ENCODE peak calls at places on chromosomes 2 and 18, in ten cellular contexts. Z is sigmoid colon, I is suprapubic skin, C is ovary, Q is stomach, Y is A549, N is K562, A is HepG2, L is tibial nerve, H is upper lobe of left lung. R is an unnamed sample. For H3K4me1 and H3K9me3, the result is how much of the 10 kb centered on the place peaks cover.

GRCh38 chr2:121489944-121490585 is 40.6 kb upstream of the RNU4ATAC start:
- DNase-seq in Z (no peak), I (no peak), C (no peak), Q (no peak), Y (no peak), N (no peak), A (no peak), L (no peak), H (no peak), R (no peak)

GRCh38 chr2:207148025-207148424 is 17.7 kb downstream of the KLF7 start:
- DNase-seq in Z (no peak), I (no peak), C (no peak), Q (no peak), Y (no peak), N (no peak), A (no peak), L (no peak), H (no peak), R (no peak)

GRCh38 chr2:23387221-23387550 is 2.2 kb downstream of the KLHL29 start:
- DNase-seq in Z (no peak), I (no peak), C (no peak), Q (no peak), Y (no peak), N (no peak), A (no peak), L (no peak), H (no peak), R (no peak)

GRCh38 chr2:133411857-133412256 is 156.4 kb downstream of the NCKAP5 start:
- DNase-seq in Z (no peak), I (no peak), C (no peak), Q (no peak), Y (no peak), N (no peak), A (no peak), L (no peak), H (no peak), R (no peak)

GRCh38 chr2:70901235-70902066 is 34.2 kb upstream of the ATP6V1B1 start:
- DNase-seq in Z (no peak), I (no peak), C (peak), Q (no peak), Y (peak), N (no peak), A (no peak), L (no peak), H (peak), R (no peak)

GRCh38 chr18:31205273-31205672 is 42.6 kb upstream of the DSC1 start:
- DNase-seq in Z (no peak), I (no peak), C (no peak), Q (no peak), Y (no peak), N (no peak), A (peak), L (no peak), H (no peak), R (no peak)

GRCh38 chr2:236940497-236940896 is 145.2 kb upstream of the COPS8 start:
- DNase-seq in Z (no peak), I (no peak), C (no peak), Q (no peak), Y (no peak), N (no peak), A (no peak), L (no peak), H (no peak), R (no peak)

GRCh38 chr18:55998071-55998522 is 410.1 kb upstream of the TCF4 start:
- DNase-seq in Z (no peak), I (no peak), C (peak), Q (no peak), Y (no peak), N (no peak), A (no peak), L (no peak), H (peak), R (no peak)

GRCh38 chr18:53909668-53910067 is 314.8 kb downstream of the MBD2 start:
- DNase-seq in Z (no peak), I (no peak), C (no peak), Q (no peak), Y (peak), N (peak), A (peak), L (no peak), H (no peak), R (no peak)
- TF ChIP-seq EP300 in Z (no peak), I (no peak), C (no peak), Q (no peak), Y (no peak), N (no peak), A (no peak), L (no peak), H (no peak), R (no peak)

GRCh38 chr2:63257473-63257872 is 206.8 kb downstream of the OTX1 start:
- DNase-seq in Z (no peak), I (no peak), C (no peak), Q (no peak), Y (no peak), N (no peak), A (no peak), L (no peak), H (no peak), R (no peak)

DNA sequence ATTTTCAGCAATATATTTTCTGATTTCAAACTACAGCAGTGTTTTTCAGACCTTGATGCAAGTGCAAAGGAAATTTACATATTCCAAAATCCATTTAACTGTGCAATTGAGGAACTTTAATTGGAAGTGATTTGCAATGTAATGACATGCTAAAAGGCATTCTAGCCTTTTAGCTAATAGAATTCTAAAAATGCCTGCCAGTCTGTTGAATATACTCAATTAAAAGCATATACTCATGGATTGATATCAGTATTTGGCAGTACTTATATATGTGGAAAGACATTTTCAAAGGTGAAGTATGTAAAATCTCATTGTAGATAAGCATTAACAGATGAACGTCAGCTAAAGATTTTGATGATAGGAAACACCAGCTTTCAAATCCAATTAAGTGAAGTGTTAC is 210.6 kb downstream of the OTX1 start:
- DNase-seq in Z (no peak), I (no peak), C (no peak), Q (no peak), Y (no peak), N (no peak), A (no peak), L (no peak), H (no peak), R (no peak)
- H3K4me1 ChIP-seq in Z (under half), I (under half), C (under half), Q (under half), Y (under half), N (under half), A (under half), L (under half), H (under half), R (under half)

DNA sequence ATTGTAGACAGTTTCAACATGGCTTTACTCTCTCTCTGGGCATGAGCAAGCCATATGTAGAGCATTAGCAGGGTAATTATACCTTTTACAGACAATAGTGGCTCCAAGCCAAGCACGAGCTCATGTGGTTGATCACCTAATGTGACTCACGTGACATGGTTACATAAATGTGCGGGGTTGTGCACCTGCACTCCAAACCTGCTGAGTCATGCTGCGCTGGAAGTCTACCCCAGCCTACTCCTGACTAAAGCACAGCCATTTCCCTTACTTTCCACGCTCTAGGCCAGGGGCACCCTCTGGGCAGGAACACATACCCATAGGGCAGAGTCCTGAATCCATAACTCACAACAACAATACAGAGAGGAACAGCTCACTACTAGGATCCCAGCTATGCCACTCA is 232.8 kb downstream of the MBD5 start:
- DNase-seq in Z (no peak), I (no peak), C (no peak), Q (no peak), Y (peak), N (no peak), A (no peak), L (no peak), H (no peak), R (no peak)
- H3K9me3 ChIP-seq in Z (under half), I (under half), C (under half), Q (under half), Y (under half), N (under half), A (under half), L (under half), H (under half), R (under half)

GRCh38 chr2:219057709-219058540 is 2.8 kb downstream of the IHH start:
- DNase-seq in Z (peak), I (no peak), C (peak), Q (peak), Y (peak), N (peak), A (peak), L (peak), H (peak), R (peak)

GRCh38 chr2:219056896-219057708 is 3.6 kb downstream of the IHH start:
- DNase-seq in Z (no peak), I (peak), C (peak), Q (peak), Y (no peak), N (no peak), A (no peak), L (no peak), H (peak), R (no peak)

GRCh38 chr2:219059375-219059724 is 1.4 kb downstream of the IHH start:
- DNase-seq in Z (no peak), I (no peak), C (no peak), Q (no peak), Y (no peak), N (no peak), A (no peak), L (no peak), H (no peak), R (no peak)

GRCh38 chr2:219059725-219060682 is 717 bp downstream of the IHH start:
- DNase-seq in Z (no peak), I (no peak), C (no peak), Q (peak), Y (peak), N (no peak), A (no peak), L (no peak), H (peak), R (peak)

DNA sequence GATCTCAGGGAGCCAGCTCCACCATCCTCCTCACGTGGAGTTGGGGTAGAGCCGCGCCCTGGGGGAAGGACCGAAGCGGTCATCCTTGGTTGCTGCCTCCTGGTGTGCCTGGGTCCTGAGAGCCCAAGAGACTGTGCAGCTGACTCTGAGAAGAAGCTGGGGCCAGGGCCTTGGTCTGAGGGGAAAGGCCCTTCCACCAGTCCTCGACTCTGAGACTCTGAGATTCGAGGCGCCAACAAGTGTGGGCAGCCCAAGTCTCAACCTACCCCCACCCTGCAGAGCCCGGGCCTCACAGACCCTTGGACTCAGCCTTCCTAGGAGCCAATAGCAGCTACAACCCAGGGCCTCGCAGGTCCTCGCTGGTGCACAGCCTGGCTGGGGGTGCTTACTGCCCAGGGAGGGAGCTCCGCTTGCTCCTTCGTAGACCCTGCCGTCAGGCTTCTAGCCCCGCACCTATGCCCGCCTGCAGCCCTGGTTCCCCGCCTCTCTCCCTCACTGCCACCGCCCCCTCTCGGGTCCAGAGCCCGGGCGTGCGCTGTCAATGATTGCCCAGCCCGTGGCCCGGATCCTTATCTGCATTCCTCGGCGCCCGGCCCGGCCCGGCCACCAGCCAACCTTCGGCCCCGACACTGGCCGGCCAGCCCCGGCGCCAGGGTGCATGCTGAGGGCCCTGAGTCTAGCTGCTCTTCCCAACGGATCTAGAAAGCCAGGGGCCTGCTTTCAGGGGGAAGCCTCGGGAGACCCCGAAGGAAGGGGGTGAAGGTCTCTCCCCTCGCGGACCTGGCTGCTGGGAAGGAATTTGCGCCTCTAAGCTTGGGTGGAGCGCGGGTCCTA is 2.0 kb downstream of the IHH start:
- DNase-seq in Z (no peak), I (no peak), C (peak), Q (peak), Y (no peak), N (peak), A (peak), L (no peak), H (peak), R (peak)
- TF ChIP-seq EP300 in Z (no peak), I (no peak), C (no peak), Q (no peak), Y (no peak), N (no peak), A (peak), L (no peak), H (no peak), R (no peak)

GRCh38 chr2:225334524-225334923 is 65.0 kb upstream of the NYAP2 start:
- DNase-seq in Z (no peak), I (no peak), C (no peak), Q (no peak), Y (peak), N (no peak), A (no peak), L (no peak), H (no peak), R (no peak)

GRCh38 chr2:225340923-225341322 is 58.6 kb upstream of the NYAP2 start:
- DNase-seq in Z (no peak), I (no peak), C (no peak), Q (no peak), Y (no peak), N (no peak), A (no peak), L (no peak), H (no peak), R (no peak)

DNA sequence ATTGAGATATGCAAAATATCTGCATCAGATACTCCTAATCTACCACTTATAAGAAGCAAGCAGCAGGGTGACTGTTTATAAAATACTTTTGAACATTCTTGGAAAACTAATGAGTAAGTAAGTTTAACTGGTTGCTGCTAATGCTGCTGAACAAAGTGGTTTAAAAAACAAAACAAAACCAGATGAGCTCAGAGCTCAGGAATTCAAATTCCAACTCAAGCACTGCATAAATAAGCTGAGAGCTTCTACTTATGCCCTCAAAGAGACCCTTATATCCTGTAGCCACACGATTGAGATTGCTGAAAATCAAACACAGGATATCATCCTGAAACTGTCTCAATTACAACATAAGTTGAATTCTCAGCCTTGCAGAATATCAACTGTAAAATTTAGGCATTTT is 62.3 kb upstream of the NYAP2 start:
- DNase-seq in Z (no peak), I (no peak), C (no peak), Q (no peak), Y (no peak), N (no peak), A (no peak), L (no peak), H (no peak), R (no peak)
- H3K4me1 ChIP-seq in Z (under half), I (under half), C (under half), Q (under half), Y (under half), N (under half), A (under half), L (under half), H (under half), R (under half)

GRCh38 chr2:4139711-4140110 is 436.3 kb downstream of the DCDC2C start:
- DNase-seq in Z (no peak), I (no peak), C (no peak), Q (no peak), Y (no peak), N (no peak), A (no peak), L (no peak), H (no peak), R (no peak)
- H3K9me3 ChIP-seq in Z (under half), I (under half), C (under half), Q (under half), Y (under half), N (under half), A (under half), L (under half), H (under half), R (under half)

DNA sequence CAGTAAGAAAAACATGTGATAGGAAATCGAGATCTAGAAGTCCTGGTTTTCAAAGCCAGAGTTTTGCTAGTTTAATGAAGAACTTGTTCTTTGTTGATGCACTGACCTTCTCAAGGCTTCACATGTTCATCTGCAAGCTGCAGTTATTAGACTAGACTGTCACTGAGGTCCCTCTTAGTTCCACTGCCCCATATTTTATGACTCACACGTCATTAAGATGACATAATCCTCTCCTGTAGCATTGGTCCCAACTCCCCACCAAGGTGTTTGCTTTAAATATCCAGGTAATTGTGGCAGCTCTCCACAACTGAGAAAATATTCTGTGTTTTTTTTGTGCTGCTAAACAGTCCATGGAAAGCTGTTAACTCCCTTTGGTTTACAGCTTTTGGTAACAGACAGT is 149.7 kb downstream of the MREG start:
- DNase-seq in Z (no peak), I (no peak), C (no peak), Q (no peak), Y (no peak), N (no peak), A (no peak), L (no peak), H (no peak), R (no peak)
- TF ChIP-seq EP300 in Z (no peak), I (no peak), C (no peak), Q (no peak), Y (no peak), N (no peak), A (no peak), L (no peak), H (no peak), R (no peak)

GRCh38 chr2:157333304-157334047 is 7.9 kb upstream of the ERMN start:
- DNase-seq in Z (no peak), I (no peak), C (no peak), Q (no peak), Y (no peak), N (no peak), A (no peak), L (no peak), H (no peak), R (no peak)

GRCh38 chr2:157336137-157336721 is 10.6 kb upstream of the ERMN start:
- DNase-seq in Z (no peak), I (no peak), C (no peak), Q (peak), Y (peak), N (peak), A (peak), L (no peak), H (no peak), R (peak)

GRCh38 chr2:157331696-157332095 is 6.1 kb upstream of the ERMN start:
- DNase-seq in Z (no peak), I (no peak), C (no peak), Q (no peak), Y (no peak), N (no peak), A (no peak), L (no peak), H (no peak), R (no peak)

GRCh38 chr2:157334797-157335196 is 9.2 kb upstream of the ERMN start:
- DNase-seq in Z (no peak), I (no peak), C (no peak), Q (no peak), Y (no peak), N (no peak), A (no peak), L (no peak), H (no peak), R (no peak)

GRCh38 chr2:157334335-157334734 is 8.7 kb upstream of the ERMN start:
- DNase-seq in Z (no peak), I (no peak), C (no peak), Q (no peak), Y (no peak), N (no peak), A (no peak), L (no peak), H (no peak), R (no peak)
- H3K4me1 ChIP-seq in Z (under half), I (under half), C (under half), Q (under half), Y (under half), N (under half), A (under half), L (under half), H (under half), R (under half)

R was measured in transverse colon.